ENCODE peak calls at places on chromosomes 13 and 19, in seven cellular contexts. One of them, this sample, is unnamed.

GRCh38 chr19:50994129-50994528 is 7.3 kb downstream of the KLK8 start:
- DNase-seq in NCI-H1417 treated with DMSO at 0.1 percent for 48 hours: no peak
- DNase-seq in activated T-helper 1 cell treated with Interleukin-2 at 50 U/mL for 16 hours: no peak
- DNase-seq in neural crest cell: no peak
- DNase-seq in HFFc6: no peak
- DNase-seq in Caco-2: peak; percentile 24
- DNase-seq in non-pigmented ciliary epithelial cell: no peak
- DNase-seq in this sample: no peak

GRCh38 chr13:98280176-98280510 is 103.1 kb upstream of the RNF113B start:
- DNase-seq in NCI-H1417 treated with DMSO at 0.1 percent for 48 hours: no peak
- DNase-seq in activated T-helper 1 cell treated with Interleukin-2 at 50 U/mL for 16 hours: no peak
- DNase-seq in neural crest cell: no peak
- DNase-seq in HFFc6: no peak
- DNase-seq in Caco-2: no peak
- DNase-seq in non-pigmented ciliary epithelial cell: no peak
- DNase-seq in this sample: no peak

GRCh38 chr19:3942790-3943409 is 10.0 kb downstream of the NMRK2 start:
- DNase-seq in NCI-H1417 treated with DMSO at 0.1 percent for 48 hours: no peak
- DNase-seq in activated T-helper 1 cell treated with Interleukin-2 at 50 U/mL for 16 hours: no peak
- DNase-seq in neural crest cell: no peak
- DNase-seq in HFFc6: peak; percentile 32
- DNase-seq in Caco-2: no peak
- DNase-seq in non-pigmented ciliary epithelial cell: no peak
- DNase-seq in this sample: no peak

GRCh38 chr19:10388957-10389356 is 8.6 kb upstream of the TYK2 start:
- DNase-seq in NCI-H1417 treated with DMSO at 0.1 percent for 48 hours: peak; percentile 9
- DNase-seq in activated T-helper 1 cell treated with Interleukin-2 at 50 U/mL for 16 hours: peak; percentile 63
- DNase-seq in neural crest cell: peak; percentile 97
- DNase-seq in HFFc6: peak; percentile 69
- DNase-seq in Caco-2: peak; percentile 87
- DNase-seq in non-pigmented ciliary epithelial cell: no peak
- DNase-seq in this sample: peak; percentile 73

GRCh38 chr13:33832872-33833271 is 14.9 kb downstream of the RFC3 start:
- DNase-seq in NCI-H1417 treated with DMSO at 0.1 percent for 48 hours: no peak
- DNase-seq in activated T-helper 1 cell treated with Interleukin-2 at 50 U/mL for 16 hours: no peak
- DNase-seq in neural crest cell: no peak
- DNase-seq in HFFc6: no peak
- DNase-seq in Caco-2: no peak
- DNase-seq in non-pigmented ciliary epithelial cell: no peak
- DNase-seq in this sample: no peak

GRCh38 chr13:97268772-97269171 is 46.6 kb downstream of the MBNL2 start:
- DNase-seq in NCI-H1417 treated with DMSO at 0.1 percent for 48 hours: no peak
- DNase-seq in activated T-helper 1 cell treated with Interleukin-2 at 50 U/mL for 16 hours: no peak
- DNase-seq in neural crest cell: no peak
- DNase-seq in HFFc6: no peak
- DNase-seq in Caco-2: no peak
- DNase-seq in non-pigmented ciliary epithelial cell: no peak
- DNase-seq in this sample: no peak

GRCh38 chr19:53958168-53958571 is 4.6 kb upstream of the CACNG8 start:
- DNase-seq in NCI-H1417 treated with DMSO at 0.1 percent for 48 hours: no peak
- DNase-seq in activated T-helper 1 cell treated with Interleukin-2 at 50 U/mL for 16 hours: no peak
- DNase-seq in neural crest cell: no peak
- DNase-seq in HFFc6: no peak
- DNase-seq in Caco-2: no peak
- DNase-seq in non-pigmented ciliary epithelial cell: no peak
- DNase-seq in this sample: no peak

GRCh38 chr19:37983916-37984315 is 76.9 kb downstream of the SIPA1L3 start:
- DNase-seq in NCI-H1417 treated with DMSO at 0.1 percent for 48 hours: no peak
- DNase-seq in activated T-helper 1 cell treated with Interleukin-2 at 50 U/mL for 16 hours: no peak
- DNase-seq in neural crest cell: no peak
- DNase-seq in HFFc6: no peak
- DNase-seq in Caco-2: no peak
- DNase-seq in non-pigmented ciliary epithelial cell: no peak
- DNase-seq in this sample: no peak

GRCh38 chr19:51333836-51334460 is 8.0 kb downstream of the VSIG10L start:
- DNase-seq in NCI-H1417 treated with DMSO at 0.1 percent for 48 hours: no peak
- DNase-seq in activated T-helper 1 cell treated with Interleukin-2 at 50 U/mL for 16 hours: no peak
- DNase-seq in neural crest cell: no peak
- DNase-seq in HFFc6: no peak
- DNase-seq in Caco-2: no peak
- DNase-seq in non-pigmented ciliary epithelial cell: no peak
- DNase-seq in this sample: no peak